ENCODE peak calls at places on chromosomes 12 and 14, in nine cellular contexts. K, Z, O, U, F, D, Q, T and E are unnamed samples.

GRCh38 chr12:130013771-130014484 is 110.1 kb upstream of the TMEM132D start:
- DNase-seq in K (no peak), Z (peak; percentile 34), O (no peak), U (peak; percentile 80), F (no peak), D (no peak), Q (no peak), T (peak; percentile 57), E (peak; percentile 65)

GRCh38 chr12:86241600-86241999 is 14.6 kb downstream of the MGAT4C start:
- DNase-seq in K (no peak), Z (no peak), O (no peak), U (no peak), F (no peak), D (no peak), Q (no peak), T (no peak), E (no peak)

GRCh38 chr14:96091149-96091693 is 52.1 kb downstream of the C14orf132 start:
- DNase-seq in K (no peak), Z (no peak), O (no peak), U (no peak), F (no peak), D (no peak), Q (no peak), T (no peak), E (no peak)

GRCh38 chr12:125346361-125346760 is 281.1 kb downstream of the AACS start:
- DNase-seq in K (no peak), Z (no peak), O (no peak), U (no peak), F (no peak), D (no peak), Q (no peak), T (no peak), E (no peak)

GRCh38 chr12:87086118-87086891 is 830.1 kb upstream of the MGAT4C start:
- DNase-seq in K (no peak), Z (no peak), O (no peak), U (no peak), F (no peak), D (peak; percentile 16), Q (no peak), T (no peak), E (peak; percentile 21)

GRCh38 chr12:45327823-45328383 is 112.0 kb downstream of the ANO6 start:
- DNase-seq in K (no peak), Z (no peak), O (no peak), U (no peak), F (no peak), D (peak; percentile 20), Q (no peak), T (no peak), E (peak; percentile 29)

GRCh38 chr14:29584992-29585391 is 342.7 kb downstream of the PRKD1 start:
- DNase-seq in K (peak; percentile 77), Z (peak; percentile 14), O (peak; percentile 78), U (peak; percentile 70), F (peak; percentile 66), D (peak; percentile 80), Q (peak; percentile 38), T (peak; percentile 69), E (peak; percentile 79)

GRCh38 chr14:92783813-92784431 is 10.2 kb upstream of the GOLGA5 start:
- DNase-seq in K (no peak), Z (peak; percentile 54), O (peak; percentile 30), U (peak; percentile 71), F (no peak), D (peak; percentile 51), Q (no peak), T (peak; percentile 76), E (peak; percentile 68)

GRCh38 chr12:53180931-53181645 is 363 bp upstream of the CSAD start:
- DNase-seq in K (peak; percentile 86), Z (peak; percentile 65), O (no peak), U (peak; percentile 89), F (peak; percentile 81), D (peak; percentile 58), Q (peak; percentile 78), T (peak; percentile 83), E (peak; percentile 85)

GRCh38 chr14:72653026-72653425 is 240.9 kb downstream of the DPF3 start:
- DNase-seq in K (no peak), Z (no peak), O (no peak), U (no peak), F (no peak), D (no peak), Q (no peak), T (no peak), E (peak; percentile 17)

GRCh38 chr14:66117600-66117999 is 368.6 kb upstream of the CCDC196 start:
- DNase-seq in K (no peak), Z (no peak), O (no peak), U (peak; percentile 33), F (no peak), D (peak; percentile 75), Q (no peak), T (no peak), E (peak; percentile 85)

GRCh38 chr12:58833844-58834243 is 86.5 kb downstream of the LRIG3 start:
- DNase-seq in K (no peak), Z (no peak), O (no peak), U (no peak), F (no peak), D (no peak), Q (no peak), T (no peak), E (no peak)

GRCh38 chr14:54662491-54663116 is 95.7 kb downstream of the SAMD4A start:
- DNase-seq in K (no peak), Z (no peak), O (no peak), U (no peak), F (no peak), D (no peak), Q (no peak), T (no peak), E (no peak)

GRCh38 chr12:28035483-28035882 is 63.0 kb upstream of the PTHLH start:
- DNase-seq in K (no peak), Z (no peak), O (no peak), U (no peak), F (no peak), D (peak; percentile 70), Q (no peak), T (no peak), E (peak; percentile 72)

GRCh38 chr12:57739914-57740538 is 1.5 kb upstream of the AGAP2 start:
- DNase-seq in K (no peak), Z (no peak), O (no peak), U (no peak), F (no peak), D (no peak), Q (no peak), T (no peak), E (no peak)

GRCh38 chr14:85156319-85156718 is 373.6 kb upstream of the FLRT2 start:
- DNase-seq in K (no peak), Z (no peak), O (no peak), U (no peak), F (no peak), D (no peak), Q (no peak), T (no peak), E (no peak)

GRCh38 chr14:85165091-85165490 is 364.9 kb upstream of the FLRT2 start:
- DNase-seq in K (no peak), Z (no peak), O (no peak), U (no peak), F (no peak), D (no peak), Q (no peak), T (peak; percentile 3), E (no peak)

GRCh38 chr14:85154714-85155113 is 375.2 kb upstream of the FLRT2 start:
- DNase-seq in K (no peak), Z (no peak), O (no peak), U (no peak), F (no peak), D (no peak), Q (no peak), T (no peak), E (no peak)

GRCh38 chr14:85159726-85160125 is 370.2 kb upstream of the FLRT2 start:
- DNase-seq in K (no peak), Z (no peak), O (no peak), U (no peak), F (no peak), D (no peak), Q (no peak), T (no peak), E (no peak)
- H3K27ac ChIP-seq in K (no peak overlapping the region), Z (no peak overlapping the region), O (no peak overlapping the region), U (no peak overlapping the region), F (no peak overlapping the region), D (no peak overlapping the region), Q (no peak overlapping the region), T (no peak overlapping the region), E (no peak overlapping the region)

GRCh38 chr14:90732142-90732541 is 84.1 kb downstream of the TTC7B start:
- DNase-seq in K (no peak), Z (peak; percentile 3), O (no peak), U (no peak), F (no peak), D (no peak), Q (no peak), T (peak; percentile 23), E (no peak)

GRCh38 chr14:90727082-90727481 is 89.1 kb downstream of the TTC7B start:
- DNase-seq in K (no peak), Z (no peak), O (no peak), U (no peak), F (no peak), D (no peak), Q (no peak), T (no peak), E (no peak)

GRCh38 chr14:90726656-90727055 is 89.6 kb downstream of the TTC7B start:
- DNase-seq in K (peak; percentile 93), Z (peak; percentile 88), O (no peak), U (peak; percentile 74), F (peak; percentile 78), D (peak; percentile 60), Q (no peak), T (peak; percentile 46), E (peak; percentile 65)

GRCh38 chr14:90730367-90730766 is 85.9 kb downstream of the TTC7B start:
- DNase-seq in K (no peak), Z (no peak), O (no peak), U (no peak), F (no peak), D (no peak), Q (no peak), T (no peak), E (no peak)

GRCh38 chr14:90728951-90729350 is 87.3 kb downstream of the TTC7B start:
- DNase-seq in K (no peak), Z (no peak), O (no peak), U (no peak), F (no peak), D (no peak), Q (no peak), T (no peak), E (no peak)
- H3K27ac ChIP-seq in K (no peak overlapping the region), Z (no peak overlapping the region), O (no peak overlapping the region), U (no peak overlapping the region), F (peak overlapping the region; percentile 49), D (no peak overlapping the region), Q (no peak overlapping the region), T (no peak overlapping the region), E (no peak overlapping the region)

GRCh38 chr12:54375258-54375579 is 9.3 kb downstream of the ZNF385A start:
- DNase-seq in K (no peak), Z (no peak), O (no peak), U (no peak), F (no peak), D (no peak), Q (no peak), T (no peak), E (no peak)
- H3K27ac ChIP-seq in K (peak overlapping the region; percentile 37), Z (no peak overlapping the region), O (no peak overlapping the region), U (no peak overlapping the region), F (no peak overlapping the region), D (no peak overlapping the region), Q (no peak overlapping the region), T (no peak overlapping the region), E (no peak overlapping the region)

DNA sequence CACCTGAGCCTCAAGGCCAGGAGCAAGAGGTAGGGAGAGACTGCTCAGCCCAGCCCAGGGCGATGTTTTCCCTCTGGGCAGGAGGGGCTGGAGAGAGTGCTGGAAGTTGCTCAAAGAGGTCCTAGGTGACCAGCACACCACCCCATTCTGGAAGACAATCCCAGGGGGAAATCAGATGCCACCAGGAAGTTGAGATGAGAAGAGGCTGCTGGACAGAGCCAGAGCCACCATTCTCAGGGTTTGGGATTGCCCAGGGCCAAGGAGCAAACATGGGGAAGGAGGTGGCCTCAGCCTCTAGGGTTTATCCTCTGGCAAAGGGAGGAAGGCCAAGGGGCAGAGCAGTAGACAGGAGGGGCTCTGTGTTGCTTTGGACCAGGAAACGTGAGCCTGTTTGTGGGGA is 11.6 kb downstream of the CCDC85C start:
- DNase-seq in K (no peak), Z (no peak), O (no peak), U (no peak), F (no peak), D (no peak), Q (no peak), T (no peak), E (no peak)
- H3K27ac ChIP-seq in K (peak overlapping the region; percentile 52), Z (no peak overlapping the region), O (no peak overlapping the region), U (no peak overlapping the region), F (no peak overlapping the region), D (no peak overlapping the region), Q (no peak overlapping the region), T (peak overlapping the region; percentile 36), E (no peak overlapping the region)